ENCODE peak calls at places on chromosomes 11 and 22, in five cellular contexts. D, B, R, U and W are unnamed samples.

GRCh38 chr22:37282385-37282677 is at the start of gene CYTH4:
- DNase-seq in D (no peak), B (no peak), R (peak), U (no peak), W (no peak)

GRCh38 chr11:133082851-133083488 is 449.3 kb downstream of the OPCML start:
- DNase-seq in D (no peak), B (peak), R (peak), U (peak), W (no peak)

GRCh38 chr11:35267504-35267903 is 128.5 kb downstream of the CD44 start:
- DNase-seq in D (peak), B (no peak), R (no peak), U (peak), W (peak)

GRCh38 chr11:76670475-76671235 is at the start of gene LRRC32:
- DNase-seq in D (no peak), B (no peak), R (peak), U (peak), W (no peak)

GRCh38 chr11:79708319-79708928 is 267.6 kb upstream of the TENM4 start:
- DNase-seq in D (peak), B (no peak), R (no peak), U (peak), W (peak)

GRCh38 chr11:4102711-4103110 is 8.1 kb downstream of the RRM1 start:
- DNase-seq in D (no peak), B (no peak), R (no peak), U (no peak), W (no peak)

GRCh38 chr11:87092159-87092558 is 54.4 kb downstream of the TMEM135 start:
- DNase-seq in D (no peak), B (no peak), R (no peak), U (no peak), W (no peak)

GRCh38 chr11:15863411-15863810 is 492.9 kb downstream of the SOX6 start:
- DNase-seq in D (no peak), B (no peak), R (no peak), U (no peak), W (no peak)

GRCh38 chr11:36361901-36362391 is 65.9 kb downstream of the PRR5L start:
- DNase-seq in D (peak), B (no peak), R (no peak), U (peak), W (peak)

GRCh38 chr11:111977141-111978027 is 40.2 kb downstream of the DIXDC1 start:
- DNase-seq in D (no peak), B (peak), R (peak), U (peak), W (no peak)

GRCh38 chr22:35739642-35740041 is 22.0 kb downstream of the APOL5 start:
- DNase-seq in D (no peak), B (no peak), R (peak), U (no peak), W (peak)

GRCh38 chr22:35115515-35115914 is 49.6 kb downstream of the ISX start:
- DNase-seq in D (no peak), B (no peak), R (no peak), U (no peak), W (no peak)

GRCh38 chr11:96869207-96869606 is 479.4 kb downstream of the JRKL start:
- DNase-seq in D (no peak), B (no peak), R (no peak), U (no peak), W (peak)

GRCh38 chr11:65791719-65792213 is 4.9 kb downstream of the OVOL1 start:
- DNase-seq in D (no peak), B (no peak), R (peak), U (no peak), W (no peak)

GRCh38 chr22:25970348-25970995 is 198.8 kb upstream of the SEZ6L start:
- DNase-seq in D (no peak), B (no peak), R (no peak), U (no peak), W (no peak)

GRCh38 chr22:26617251-26618199 is at the start of gene CRYBB1:
- DNase-seq in D (no peak), B (no peak), R (no peak), U (peak), W (no peak)

GRCh38 chr11:45301537-45302246 is 15.6 kb upstream of the SYT13 start:
- DNase-seq in D (no peak), B (no peak), R (no peak), U (no peak), W (no peak)

GRCh38 chr22:30492144-30492543 is 13.4 kb downstream of the SEC14L4 start:
- DNase-seq in D (no peak), B (no peak), R (no peak), U (no peak), W (no peak)

GRCh38 chr11:70433966-70434812 is 35.9 kb downstream of the CTTN start:
- DNase-seq in D (no peak), B (no peak), R (no peak), U (no peak), W (no peak)